ENCODE peak calls at places on chromosomes 12 and 14, in ten cellular contexts. M is lower lobe of right lung, F is adrenal gland, P is heart left ventricle, T is psoas muscle, Z is A549, K is heart right ventricle, C is cardiac muscle cell, D is ascending aorta, N is AG04450. H is an unnamed sample.

GRCh38 chr12:19075711-19076340 is 53.7 kb upstream of the PLEKHA5 start:
- DNase-seq in K (no peak), N (no peak), D (no peak), C (no peak), T (no peak), Z (no peak), P (no peak), M (no peak), F (no peak), H (no peak)

GRCh38 chr14:54685286-54685845 is 118.4 kb downstream of the SAMD4A start:
- DNase-seq in D (no peak), F (no peak), M (no peak), K (no peak), N (no peak), Z (no peak), P (no peak), T (no peak), C (no peak), H (no peak)

GRCh38 chr12:120998435-120998834 is 17.9 kb downstream of the C12orf43 start:
- DNase-seq in M (no peak), P (no peak), K (no peak), F (no peak), C (no peak), T (no peak), Z (no peak), D (no peak), N (no peak), H (no peak)

GRCh38 chr12:50785406-50785805 is 21.5 kb downstream of the ATF1 start:
- DNase-seq in C (no peak), N (no peak), F (no peak), Z (no peak), D (no peak), P (no peak), M (no peak), K (no peak), T (no peak), H (no peak)

GRCh38 chr14:55128386-55129085 is 516 bp upstream of the LGALS3 start:
- DNase-seq in M (no peak), Z (no peak), C (no peak), N (no peak), K (no peak), D (no peak), T (no peak), F (no peak), P (no peak), H (peak)

GRCh38 chr14:68628605-68629310 is 164.1 kb downstream of the ZFP36L1 start:
- DNase-seq in T (no peak), N (no peak), C (no peak), P (no peak), D (no peak), K (no peak), Z (no peak), F (no peak), M (peak), H (peak)

GRCh38 chr14:103346286-103346685 is 12.2 kb downstream of the EIF5 start:
- DNase-seq in M (no peak), C (no peak), P (no peak), D (no peak), N (no peak), T (no peak), Z (no peak), F (no peak), K (no peak), H (no peak)

GRCh38 chr12:24535334-24536019 is 413.4 kb downstream of the BCAT1 start:
- DNase-seq in F (no peak), N (no peak), T (no peak), K (no peak), P (no peak), M (no peak), C (no peak), Z (no peak), D (no peak), H (no peak)

GRCh38 chr12:25719505-25719904 is 166.4 kb upstream of the LMNTD1 start:
- DNase-seq in Z (no peak), D (no peak), T (no peak), N (no peak), M (no peak), C (no peak), F (no peak), K (no peak), P (no peak), H (no peak)

GRCh38 chr12:132222096-132222807 is 78.0 kb downstream of the NOC4L start:
- DNase-seq in M (peak), D (no peak), Z (peak), N (no peak), C (peak), F (no peak), K (no peak), P (peak), T (no peak), H (no peak)

GRCh38 chr14:95701846-95702221 is 12.1 kb downstream of the TCL1A start:
- DNase-seq in D (no peak), N (no peak), Z (no peak), M (no peak), P (no peak), T (no peak), K (no peak), C (peak), F (no peak), H (no peak)

GRCh38 chr12:122104844-122105243 is 26.3 kb downstream of the MLXIP start:
- DNase-seq in Z (no peak), P (no peak), N (no peak), T (no peak), K (no peak), M (no peak), C (no peak), F (no peak), D (no peak), H (no peak)

GRCh38 chr14:73712540-73713141 is 1.5 kb downstream of the PNMA1 start:
- DNase-seq in Z (no peak), N (no peak), P (no peak), C (peak), D (no peak), K (no peak), T (no peak), F (no peak), M (no peak), H (peak)

GRCh38 chr12:124755801-124756148 is 107.9 kb downstream of the SCARB1 start:
- DNase-seq in D (no peak), C (no peak), M (no peak), K (no peak), P (no peak), F (no peak), N (no peak), T (no peak), Z (no peak), H (no peak)

GRCh38 chr12:131455581-131456110 is 255.2 kb upstream of the SFSWAP start:
- DNase-seq in C (no peak), M (no peak), Z (no peak), K (no peak), F (no peak), N (no peak), P (no peak), D (no peak), T (no peak), H (no peak)

GRCh38 chr14:28157887-28158791 is 608.4 kb upstream of the FOXG1 start:
- DNase-seq in M (no peak), Z (no peak), T (no peak), K (no peak), P (no peak), N (no peak), C (no peak), F (no peak), D (no peak), H (no peak)

GRCh38 chr12:109894939-109895338 is 5.1 kb upstream of the TCHP start:
- DNase-seq in K (no peak), F (no peak), M (peak), D (no peak), Z (peak), P (no peak), N (no peak), T (no peak), C (no peak), H (no peak)

GRCh38 chr14:31950760-31951637 is 126.1 kb upstream of the ARHGAP5 start:
- DNase-seq in P (peak), T (peak), C (peak), K (peak), F (no peak), D (no peak), Z (peak), M (no peak), N (no peak), H (peak)

GRCh38 chr12:102120886-102121285 is 903 bp downstream of the PARPBP start:
- DNase-seq in D (no peak), T (no peak), K (no peak), C (no peak), Z (peak), P (no peak), M (no peak), N (no peak), F (no peak), H (peak)

GRCh38 chr12:109804820-109805761 is 28.1 kb downstream of the TRPV4 start:
- DNase-seq in D (no peak), M (peak), K (peak), F (peak), N (no peak), P (peak), C (peak), T (peak), Z (peak), H (peak)

GRCh38 chr14:77580964-77581505 is 35.4 kb downstream of the SPTLC2 start:
- DNase-seq in T (no peak), K (no peak), F (no peak), Z (no peak), P (no peak), M (no peak), N (peak), D (no peak), C (no peak), H (no peak)

GRCh38 chr14:83071888-83072501 is 1538.3 kb upstream of the SEL1L start:
- DNase-seq in P (no peak), M (no peak), F (no peak), N (no peak), K (no peak), T (no peak), D (no peak), Z (peak), C (peak), H (no peak)

GRCh38 chr14:32727827-32728226 is 210.9 kb upstream of the NPAS3 start:
- DNase-seq in M (no peak), D (no peak), N (no peak), P (no peak), F (no peak), K (no peak), Z (no peak), C (no peak), T (no peak), H (no peak)

GRCh38 chr12:56631790-56632700 is 1.9 kb upstream of the BAZ2A start:
- DNase-seq in K (peak), M (peak), C (peak), F (peak), Z (peak), D (no peak), N (no peak), T (peak), P (peak), H (peak)

GRCh38 chr12:113359133-113359938 is 949 bp downstream of the PLBD2 start:
- DNase-seq in Z (no peak), D (no peak), K (peak), F (peak), N (no peak), T (peak), M (no peak), P (peak), C (no peak), H (peak)

GRCh38 chr12:131133994-131134393 is 180.3 kb downstream of the ADGRD1 start:
- DNase-seq in F (no peak), T (no peak), Z (no peak), P (no peak), D (no peak), M (no peak), C (no peak), K (no peak), N (no peak), H (no peak)

GRCh38 chr12:127657036-127657435 is 609.9 kb upstream of the TMEM132C start:
- DNase-seq in F (no peak), Z (no peak), M (no peak), P (no peak), D (no peak), T (no peak), K (no peak), C (no peak), N (no peak), H (no peak)

GRCh38 chr14:20857630-20858261 is 33.4 kb upstream of the RNASE3 start:
- DNase-seq in C (peak), K (peak), F (peak), N (no peak), P (peak), T (peak), Z (peak), D (no peak), M (peak), H (peak)

GRCh38 chr12:51393676-51394545 is 2.7 kb upstream of the GALNT6 start:
- DNase-seq in K (no peak), M (no peak), D (peak), T (no peak), Z (no peak), F (no peak), C (no peak), P (no peak), N (peak), H (no peak)

GRCh38 chr12:110373962-110374611 is 29.4 kb downstream of the ANAPC7 start:
- DNase-seq in P (no peak), D (no peak), M (no peak), T (no peak), Z (no peak), K (no peak), N (no peak), C (no peak), F (no peak), H (no peak)

GRCh38 chr12:78916845-78917480 is 52.4 kb downstream of the SYT1 start:
- DNase-seq in K (no peak), F (no peak), N (no peak), T (no peak), M (no peak), D (no peak), C (no peak), Z (peak), P (no peak), H (no peak)

GRCh38 chr12:100267603-100268281 is 765 bp downstream of the SCYL2 start:
- DNase-seq in N (no peak), T (no peak), C (no peak), P (peak), Z (no peak), F (peak), D (no peak), K (no peak), M (no peak), H (peak)

GRCh38 chr12:53299101-53299453 is 418 bp upstream of the MYG1 start:
- DNase-seq in T (no peak), N (no peak), K (no peak), D (no peak), C (no peak), P (no peak), Z (peak), M (peak), F (peak), H (no peak)

GRCh38 chr14:104098272-104099095 is 13.0 kb downstream of the ASPG start:
- DNase-seq in D (no peak), P (peak), T (peak), F (no peak), M (peak), C (no peak), N (no peak), K (no peak), Z (no peak), H (no peak)

GRCh38 chr14:73460691-73461127 is 2.4 kb upstream of the NUMB start:
- DNase-seq in K (no peak), F (peak), T (no peak), M (no peak), C (no peak), D (no peak), Z (no peak), P (no peak), N (no peak), H (no peak)

GRCh38 chr12:49037111-49037946 is 18.8 kb upstream of the PRKAG1 start:
- DNase-seq in M (no peak), Z (no peak), D (no peak), P (peak), N (no peak), T (no peak), F (no peak), K (peak), C (no peak), H (no peak)

GRCh38 chr14:76918176-76918750 is 92.1 kb downstream of the LRRC74A start:
- DNase-seq in N (peak), C (no peak), M (peak), F (peak), T (peak), Z (no peak), K (peak), D (no peak), P (peak), H (peak)

GRCh38 chr12:6141048-6141447 is 16.6 kb upstream of the VWF start:
- DNase-seq in Z (no peak), D (no peak), N (peak), F (peak), C (no peak), T (no peak), M (no peak), P (no peak), K (no peak), H (no peak)
- TF ChIP-seq CTCF in Z (no peak), D (no peak), N (no peak), F (no peak), C (no peak), T (no peak), M (no peak), P (no peak), K (no peak), H (no peak)

GRCh38 chr14:93347850-93348249 is 868 bp downstream of the COX8C start:
- DNase-seq in T (no peak), F (no peak), M (no peak), Z (no peak), K (no peak), D (no peak), N (no peak), C (no peak), P (no peak), H (no peak)
- H3K27ac ChIP-seq in T (no peak), F (no peak), M (no peak), Z (no peak), K (no peak), D (no peak), N (no peak), C (no peak), P (no peak), H (no peak)

DNA sequence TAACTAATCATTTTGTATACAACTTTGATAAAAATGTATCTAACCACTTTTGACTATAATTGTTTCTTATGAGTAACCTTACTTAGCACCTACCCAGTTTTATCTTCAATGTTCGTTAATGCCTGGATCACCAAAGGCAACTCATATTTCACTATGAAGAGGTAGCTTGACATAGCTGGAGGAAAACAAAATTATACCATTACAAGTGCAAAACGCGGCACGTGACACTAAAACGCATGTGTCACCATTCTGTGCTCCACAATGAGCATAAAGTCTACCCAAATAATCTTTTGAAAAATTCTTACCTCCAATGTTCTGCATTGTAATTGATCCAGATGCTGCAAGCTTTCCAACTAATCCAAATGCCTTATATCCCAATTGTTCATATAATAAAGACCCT is 5.8 kb downstream of the SLC38A2 start:
- DNase-seq in T (no peak), M (no peak), N (no peak), D (no peak), C (no peak), K (no peak), P (no peak), F (no peak), Z (no peak), H (no peak)
- H3K4me3 ChIP-seq in T (peak), M (peak), N (peak), D (peak), C (no peak), K (no peak), P (peak), F (no peak), Z (peak), H (no peak)

DNA sequence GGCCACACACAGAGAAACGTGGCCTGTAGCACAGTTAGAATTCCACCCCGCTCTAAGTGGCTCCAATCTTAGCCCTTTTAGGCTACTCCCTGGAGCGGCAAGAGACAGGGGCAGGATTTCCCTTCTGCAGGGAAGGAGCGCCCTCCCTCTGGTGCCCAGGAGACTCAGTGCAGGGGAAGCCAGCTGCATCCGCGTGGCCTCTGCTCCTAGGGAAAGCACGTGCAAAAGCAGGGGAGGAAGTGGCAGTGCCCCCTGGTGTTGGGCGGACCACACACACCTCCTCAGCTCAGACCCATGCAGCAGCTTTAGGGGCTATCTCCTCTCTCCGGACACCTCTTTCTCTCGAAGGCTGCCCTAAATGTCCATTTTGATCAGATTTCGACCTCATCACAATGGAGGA is 50.0 kb downstream of the SPRING1 start:
- DNase-seq in D (no peak), Z (peak), T (peak), N (no peak), P (peak), M (peak), F (peak), C (peak), K (peak), H (peak)
- TF ChIP-seq CTCF in D (peak), Z (peak), T (peak), N (peak), P (peak), M (peak), F (peak), C (peak), K (peak), H (peak)

GRCh38 chr12:27246774-27247173 is 2.7 kb downstream of the STK38L start:
- DNase-seq in M (no peak), K (no peak), N (no peak), P (no peak), T (no peak), Z (no peak), F (no peak), D (no peak), C (no peak), H (no peak)
- H3K27ac ChIP-seq in M (no peak), K (no peak), N (no peak), P (peak), T (no peak), Z (no peak), F (no peak), D (peak), C (no peak), H (no peak)

GRCh38 chr12:6697584-6698351 is 2.8 kb downstream of the PIANP start:
- DNase-seq in T (no peak), M (no peak), Z (peak), N (peak), D (no peak), P (no peak), F (peak), K (no peak), C (peak), H (peak)
- H3K4me3 ChIP-seq in T (no peak), M (no peak), Z (no peak), N (no peak), D (no peak), P (no peak), F (no peak), K (no peak), C (no peak), H (no peak)

H was measured in colonic mucosa.